ENCODE peak calls at places on chromosome 4, in five cellular contexts. W is SK-N-DZ, A is NCI-H460, R is body of pancreas, H is cerebellar nuclear complex. S is an unnamed sample.

GRCh38 chr4:154467886-154468285 is 23.7 kb downstream of the DCHS2 start:
- DNase-seq in W (no peak), A (no peak), R (no peak), H (no peak), S (no peak)

GRCh38 chr4:1055721-1056590 is 44.5 kb downstream of the FGFRL1 start:
- DNase-seq in W (no peak), A (no peak), R (no peak), H (no peak), S (no peak)

GRCh38 chr4:764405-765169 is 59.0 kb downstream of the PCGF3 start:
- DNase-seq in W (no peak), A (no peak), R (no peak), H (no peak), S (no peak)

GRCh38 chr4:82469776-82470345 is 39.5 kb downstream of the ENOPH1 start:
- DNase-seq in W (no peak), A (no peak), R (no peak), H (no peak), S (no peak)

GRCh38 chr4:124947622-124948265 is 235.2 kb upstream of the ANKRD50 start:
- DNase-seq in W (no peak), A (no peak), R (no peak), H (no peak), S (no peak)

GRCh38 chr4:123997116-123997515 is 600.5 kb downstream of the SPRY1 start:
- DNase-seq in W (no peak), A (no peak), R (no peak), H (no peak), S (no peak)

GRCh38 chr4:13905543-13905942 is 278.0 kb upstream of the BOD1L1 start:
- DNase-seq in W (no peak), A (peak; percentile 18), R (no peak), H (no peak), S (no peak)

GRCh38 chr4:172601195-172601594 is 567.4 kb upstream of the GALNT7 start:
- DNase-seq in W (no peak), A (no peak), R (no peak), H (no peak), S (no peak)

GRCh38 chr4:19030536-19030935 is 1009.0 kb upstream of the LCORL start:
- DNase-seq in W (no peak), A (no peak), R (no peak), H (no peak), S (no peak)

GRCh38 chr4:183469327-183469726 is 24.9 kb downstream of the CDKN2AIP start:
- DNase-seq in W (no peak), A (no peak), R (no peak), H (no peak), S (no peak)